ENCODE peak calls at places on chromosome 11, in nine cellular contexts. M is brain microvascular endothelial cell, S is OCI-LY7, Y is AG04450, Q is tibial nerve, O is transverse colon, G is progenitor cell of endocrine pancreas, H is fibroblast of pulmonary artery, X is AG10803. V is an unnamed sample.

GRCh38 chr11:77207019-77207485 is 79.0 kb downstream of the MYO7A start:
- DNase-seq in M (no peak), S (no peak), Y (no peak), Q (no peak), O (no peak), G (no peak), H (no peak), X (no peak), V (no peak)

GRCh38 chr11:96338910-96339703 is 3.9 kb downstream of the MAML2 start:
- DNase-seq in M (peak; percentile 73), S (peak; percentile 67), Y (no peak), Q (no peak), O (peak; percentile 56), G (no peak), H (peak; percentile 82), X (peak; percentile 43), V (peak; percentile 40)

GRCh38 chr11:126751242-126751641 is 249.3 kb downstream of the KIRREL3 start:
- DNase-seq in M (no peak), S (no peak), Y (peak; percentile 76), Q (no peak), O (no peak), G (no peak), H (no peak), X (peak; percentile 59), V (no peak)

GRCh38 chr11:76317296-76317695 is 63.6 kb downstream of the THAP12 start:
- DNase-seq in M (no peak), S (no peak), Y (no peak), Q (no peak), O (no peak), G (no peak), H (no peak), X (no peak), V (no peak)

GRCh38 chr11:129992161-129992944 is 10.3 kb downstream of the PRDM10 start:
- DNase-seq in M (no peak), S (peak; percentile 91), Y (no peak), Q (no peak), O (peak; percentile 58), G (no peak), H (peak; percentile 26), X (peak; percentile 31), V (no peak)

GRCh38 chr11:118462178-118462577 is 25.9 kb downstream of the KMT2A start:
- DNase-seq in M (no peak), S (no peak), Y (no peak), Q (no peak), O (no peak), G (no peak), H (no peak), X (no peak), V (no peak)

GRCh38 chr11:9838229-9838628 is 174.4 kb downstream of the SWAP70 start:
- DNase-seq in M (no peak), S (no peak), Y (no peak), Q (no peak), O (no peak), G (no peak), H (peak; percentile 48), X (peak; percentile 68), V (no peak)

GRCh38 chr11:111694851-111695250 is 71.3 kb downstream of the PPP2R1B start:
- DNase-seq in M (peak; percentile 96), S (peak; percentile 58), Y (peak; percentile 92), Q (no peak), O (no peak), G (no peak), H (peak; percentile 87), X (peak; percentile 89), V (no peak)

GRCh38 chr11:118135051-118135795 is 17.4 kb downstream of the SCN4B start:
- DNase-seq in M (no peak), S (no peak), Y (no peak), Q (no peak), O (no peak), G (no peak), H (no peak), X (no peak), V (no peak)

GRCh38 chr11:66981976-66982578 is 7.0 kb downstream of the C11orf86 start:
- DNase-seq in M (peak; percentile 92), S (no peak), Y (peak; percentile 65), Q (peak; percentile 83), O (peak; percentile 89), G (no peak), H (peak; percentile 90), X (peak; percentile 91), V (peak; percentile 93)

GRCh38 chr11:115215694-115216615 is 288.3 kb downstream of the CADM1 start:
- DNase-seq in M (no peak), S (peak; percentile 41), Y (no peak), Q (no peak), O (no peak), G (no peak), H (no peak), X (no peak), V (no peak)

GRCh38 chr11:128860571-128861361 is 6.3 kb downstream of the KCNJ1 start:
- DNase-seq in M (no peak), S (no peak), Y (no peak), Q (no peak), O (no peak), G (no peak), H (no peak), X (peak; percentile 93), V (no peak)

DNA sequence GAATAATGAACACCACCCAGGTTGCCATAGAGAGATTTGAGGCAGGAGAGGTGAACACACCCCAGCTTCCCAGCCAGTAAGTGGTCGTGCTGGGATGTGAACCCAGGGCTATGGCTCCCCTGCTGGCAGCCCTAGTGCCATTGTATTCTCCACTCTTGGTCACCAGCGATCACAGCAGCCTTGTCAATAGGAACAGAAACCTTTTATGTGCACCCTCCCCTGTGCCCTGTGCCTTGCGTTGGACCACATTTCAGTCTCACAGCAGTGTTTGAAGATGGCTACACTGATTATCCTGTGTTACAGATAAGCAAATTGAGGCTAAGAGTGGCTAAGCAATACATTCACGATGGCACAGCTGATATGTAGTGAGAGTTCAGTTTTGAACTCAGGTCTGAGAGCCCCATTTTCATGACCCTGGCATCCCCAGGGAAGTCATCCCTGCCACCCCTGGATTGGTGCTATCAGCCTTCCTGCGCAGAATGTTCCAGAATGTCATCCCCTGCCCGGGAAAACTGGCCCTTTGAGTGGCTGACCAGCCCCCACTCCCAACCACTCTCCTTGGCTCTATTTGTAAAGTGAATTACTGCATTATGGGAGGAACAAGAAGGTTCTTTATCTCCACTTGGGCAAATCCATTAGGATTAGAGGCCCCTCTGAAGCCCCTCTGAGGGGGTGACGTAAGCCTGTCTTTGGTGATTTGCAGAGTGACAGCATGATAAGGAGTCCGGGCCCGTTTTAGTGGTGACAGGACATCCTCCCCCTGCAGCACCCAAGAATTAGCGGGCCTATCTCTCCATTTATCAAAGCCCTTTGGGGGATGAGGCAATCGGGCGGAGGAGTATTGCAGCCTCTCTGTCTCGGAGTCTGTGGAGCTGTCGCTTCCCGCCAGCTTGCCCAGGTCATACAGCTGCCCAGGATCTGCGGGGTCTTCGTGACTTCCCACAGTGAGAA is 30.9 kb downstream of the SMIM38 start:
- DNase-seq in M (no peak), S (no peak), Y (no peak), Q (no peak), O (no peak), G (no peak), H (no peak), X (no peak), V (no peak)
- TF ChIP-seq CTCF in M (no peak), S (no peak), Y (no peak), Q (no peak), O (no peak), G (no peak), H (peak; percentile 12), X (no peak), V (no peak)

GRCh38 chr11:3124821-3125220 is 40.3 kb downstream of the OSBPL5 start:
- DNase-seq in M (no peak), S (no peak), Y (no peak), Q (no peak), O (no peak), G (no peak), H (no peak), X (no peak), V (no peak)

GRCh38 chr11:3122775-3123201 is 42.3 kb downstream of the OSBPL5 start:
- DNase-seq in M (no peak), S (no peak), Y (no peak), Q (no peak), O (no peak), G (no peak), H (no peak), X (no peak), V (peak; percentile 17)

GRCh38 chr11:3121931-3122774 is 43.0 kb downstream of the OSBPL5 start:
- DNase-seq in M (no peak), S (no peak), Y (no peak), Q (no peak), O (peak; percentile 8), G (no peak), H (no peak), X (no peak), V (peak; percentile 15)

GRCh38 chr11:3123761-3124733 is 41.1 kb downstream of the OSBPL5 start:
- DNase-seq in M (peak; percentile 92), S (no peak), Y (peak; percentile 88), Q (peak; percentile 85), O (peak; percentile 81), G (no peak), H (peak; percentile 96), X (peak; percentile 96), V (peak; percentile 63)

DNA sequence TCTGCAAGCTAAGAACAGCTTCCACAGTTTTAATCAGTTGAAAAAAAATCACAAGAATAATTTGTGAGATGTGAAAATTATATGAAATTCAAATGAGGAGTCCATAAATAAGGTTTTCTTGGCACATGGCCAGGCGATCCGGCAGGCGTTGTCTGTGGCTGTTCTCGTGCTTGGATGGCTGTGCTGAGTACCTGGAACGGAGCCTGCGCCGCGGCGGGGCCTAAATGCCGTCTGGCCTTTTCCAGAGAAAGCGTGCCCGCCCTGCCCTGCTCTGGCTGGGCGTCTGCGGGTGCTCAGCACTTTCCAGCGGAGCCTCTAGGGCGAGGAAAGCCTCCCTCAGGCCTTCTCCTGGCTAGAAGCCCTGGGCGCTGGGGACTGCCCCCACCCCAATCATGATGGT is 41.8 kb downstream of the OSBPL5 start:
- DNase-seq in M (no peak), S (no peak), Y (no peak), Q (peak; percentile 78), O (peak; percentile 65), G (no peak), H (no peak), X (peak; percentile 45), V (peak; percentile 73)
- TF ChIP-seq CTCF in M (no peak), S (no peak), Y (no peak), Q (peak; percentile 18), O (no peak), G (no peak), H (no peak), X (no peak), V (no peak)

GRCh38 chr11:59523541-59523940 is 12.2 kb downstream of the OR4D9 start:
- DNase-seq in M (no peak), S (no peak), Y (no peak), Q (no peak), O (no peak), G (no peak), H (no peak), X (no peak), V (no peak)
- TF ChIP-seq CTCF in M (peak; percentile 8), S (peak; percentile 16), Y (no peak), Q (no peak), O (no peak), G (no peak), H (no peak), X (no peak), V (no peak)

DNA sequence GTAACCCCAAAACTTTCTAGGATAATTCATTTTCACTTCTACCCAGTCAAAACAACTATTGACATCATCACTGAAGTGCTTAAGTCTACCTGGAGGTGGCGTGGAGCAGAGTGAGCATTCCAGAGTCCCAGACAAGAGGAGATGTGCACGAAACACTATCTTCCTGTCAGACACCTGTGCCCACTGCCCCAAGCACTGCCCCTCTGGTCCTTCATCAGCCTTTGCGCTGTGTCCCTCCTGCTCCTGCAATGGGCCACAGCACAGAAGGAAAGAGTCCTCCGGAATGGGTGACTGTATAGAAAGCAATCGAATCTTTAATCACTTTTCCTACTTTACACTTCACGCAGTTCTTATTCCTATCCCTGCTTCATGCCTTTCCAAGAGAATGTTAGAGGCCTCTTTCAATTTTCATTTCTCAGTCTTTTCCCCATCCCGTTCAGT is 512 bp upstream of the GRIA4 start:
- DNase-seq in M (peak; percentile 28), S (no peak), Y (no peak), Q (no peak), O (no peak), G (no peak), H (peak; percentile 18), X (no peak), V (no peak)
- TF ChIP-seq CTCF in M (peak; percentile 71), S (peak; percentile 42), Y (peak; percentile 55), Q (no peak), O (peak; percentile 9), G (peak; percentile 61), H (peak; percentile 52), X (peak; percentile 45), V (no peak)

V was measured in heart right ventricle.